ENCODE peak calls at places on chromosome 20, in six cellular contexts. One of them, this sample, is unnamed.

GRCh38 chr20:44809380-44810060 is 826 bp downstream of the RIMS4 start:
- DNase-seq in hypothalamus: no peak
- DNase-seq in amygdala: no peak
- DNase-seq in T47D: no peak
- DNase-seq in stimulated activated CD4-positive, alpha-beta T cell treated with anti-CD3 and anti-CD28 coated beads, Interleukin-4, amount 100 ng/mL, for 24 hours: no peak
- DNase-seq in activated T-cell treated with anti-CD3 and anti-CD28 coated beads for 1 hour: no peak
- DNase-seq in this sample: no peak

GRCh38 chr20:42714298-42715141 is 475.2 kb downstream of the PTPRT start:
- DNase-seq in hypothalamus: no peak
- DNase-seq in amygdala: no peak
- DNase-seq in T47D: no peak
- DNase-seq in stimulated activated CD4-positive, alpha-beta T cell treated with anti-CD3 and anti-CD28 coated beads, Interleukin-4, amount 100 ng/mL, for 24 hours: no peak
- DNase-seq in activated T-cell treated with anti-CD3 and anti-CD28 coated beads for 1 hour: no peak
- DNase-seq in this sample: no peak

GRCh38 chr20:35619196-35620095 is 3.8 kb downstream of the SPAG4 start:
- DNase-seq in hypothalamus: no peak
- DNase-seq in amygdala: peak
- DNase-seq in T47D: peak
- DNase-seq in stimulated activated CD4-positive, alpha-beta T cell treated with anti-CD3 and anti-CD28 coated beads, Interleukin-4, amount 100 ng/mL, for 24 hours: peak
- DNase-seq in activated T-cell treated with anti-CD3 and anti-CD28 coated beads for 1 hour: peak
- DNase-seq in this sample: peak

GRCh38 chr20:22921595-22922421 is 113.3 kb upstream of the SSTR4 start:
- DNase-seq in hypothalamus: no peak
- DNase-seq in amygdala: no peak
- DNase-seq in T47D: no peak
- DNase-seq in stimulated activated CD4-positive, alpha-beta T cell treated with anti-CD3 and anti-CD28 coated beads, Interleukin-4, amount 100 ng/mL, for 24 hours: no peak
- DNase-seq in activated T-cell treated with anti-CD3 and anti-CD28 coated beads for 1 hour: no peak
- DNase-seq in this sample: peak

GRCh38 chr20:38112943-38113294 is 52.2 kb downstream of the TGM2 start:
- DNase-seq in hypothalamus: no peak
- DNase-seq in amygdala: no peak
- DNase-seq in T47D: no peak
- DNase-seq in stimulated activated CD4-positive, alpha-beta T cell treated with anti-CD3 and anti-CD28 coated beads, Interleukin-4, amount 100 ng/mL, for 24 hours: no peak
- DNase-seq in activated T-cell treated with anti-CD3 and anti-CD28 coated beads for 1 hour: no peak
- DNase-seq in this sample: no peak

GRCh38 chr20:16350465-16350864 is 222.8 kb downstream of the KIF16B start:
- DNase-seq in hypothalamus: no peak
- DNase-seq in amygdala: no peak
- DNase-seq in T47D: no peak
- DNase-seq in stimulated activated CD4-positive, alpha-beta T cell treated with anti-CD3 and anti-CD28 coated beads, Interleukin-4, amount 100 ng/mL, for 24 hours: no peak
- DNase-seq in activated T-cell treated with anti-CD3 and anti-CD28 coated beads for 1 hour: no peak
- DNase-seq in this sample: no peak

GRCh38 chr20:17568972-17569471 is 853 bp upstream of the DSTN start:
- DNase-seq in hypothalamus: no peak
- DNase-seq in amygdala: no peak
- DNase-seq in T47D: peak
- DNase-seq in stimulated activated CD4-positive, alpha-beta T cell treated with anti-CD3 and anti-CD28 coated beads, Interleukin-4, amount 100 ng/mL, for 24 hours: peak
- DNase-seq in activated T-cell treated with anti-CD3 and anti-CD28 coated beads for 1 hour: no peak
- DNase-seq in this sample: peak

GRCh38 chr20:22679197-22679596 is 94.8 kb upstream of the FOXA2 start:
- DNase-seq in hypothalamus: no peak
- DNase-seq in amygdala: no peak
- DNase-seq in T47D: no peak
- DNase-seq in stimulated activated CD4-positive, alpha-beta T cell treated with anti-CD3 and anti-CD28 coated beads, Interleukin-4, amount 100 ng/mL, for 24 hours: no peak
- DNase-seq in activated T-cell treated with anti-CD3 and anti-CD28 coated beads for 1 hour: no peak
- DNase-seq in this sample: no peak

GRCh38 chr20:35739294-35740163 is 2.5 kb downstream of the RBM39 start:
- DNase-seq in hypothalamus: no peak
- DNase-seq in amygdala: no peak
- DNase-seq in T47D: no peak
- DNase-seq in stimulated activated CD4-positive, alpha-beta T cell treated with anti-CD3 and anti-CD28 coated beads, Interleukin-4, amount 100 ng/mL, for 24 hours: no peak
- DNase-seq in activated T-cell treated with anti-CD3 and anti-CD28 coated beads for 1 hour: no peak
- DNase-seq in this sample: no peak

GRCh38 chr20:63941282-63942060 is 14.7 kb downstream of the UCKL1 start:
- DNase-seq in hypothalamus: no peak
- DNase-seq in amygdala: no peak
- DNase-seq in T47D: peak
- DNase-seq in stimulated activated CD4-positive, alpha-beta T cell treated with anti-CD3 and anti-CD28 coated beads, Interleukin-4, amount 100 ng/mL, for 24 hours: peak
- DNase-seq in activated T-cell treated with anti-CD3 and anti-CD28 coated beads for 1 hour: peak
- DNase-seq in this sample: peak

GRCh38 chr20:24492031-24492607 is 22.7 kb downstream of the SYNDIG1 start:
- DNase-seq in hypothalamus: no peak
- DNase-seq in amygdala: no peak
- DNase-seq in T47D: no peak
- DNase-seq in stimulated activated CD4-positive, alpha-beta T cell treated with anti-CD3 and anti-CD28 coated beads, Interleukin-4, amount 100 ng/mL, for 24 hours: no peak
- DNase-seq in activated T-cell treated with anti-CD3 and anti-CD28 coated beads for 1 hour: no peak
- DNase-seq in this sample: no peak

GRCh38 chr20:54062812-54063280 is 7.5 kb downstream of the BCAS1 start:
- DNase-seq in hypothalamus: no peak
- DNase-seq in amygdala: no peak
- DNase-seq in T47D: peak
- DNase-seq in stimulated activated CD4-positive, alpha-beta T cell treated with anti-CD3 and anti-CD28 coated beads, Interleukin-4, amount 100 ng/mL, for 24 hours: no peak
- DNase-seq in activated T-cell treated with anti-CD3 and anti-CD28 coated beads for 1 hour: no peak
- DNase-seq in this sample: peak

GRCh38 chr20:62723351-62723750 is 14.7 kb downstream of the NTSR1 start:
- DNase-seq in hypothalamus: no peak
- DNase-seq in amygdala: no peak
- DNase-seq in T47D: peak
- DNase-seq in stimulated activated CD4-positive, alpha-beta T cell treated with anti-CD3 and anti-CD28 coated beads, Interleukin-4, amount 100 ng/mL, for 24 hours: no peak
- DNase-seq in activated T-cell treated with anti-CD3 and anti-CD28 coated beads for 1 hour: no peak
- DNase-seq in this sample: no peak

GRCh38 chr20:45823949-45824835 is 2.9 kb downstream of the TNNC2 start:
- DNase-seq in hypothalamus: no peak
- DNase-seq in amygdala: no peak
- DNase-seq in T47D: no peak
- DNase-seq in stimulated activated CD4-positive, alpha-beta T cell treated with anti-CD3 and anti-CD28 coated beads, Interleukin-4, amount 100 ng/mL, for 24 hours: peak
- DNase-seq in activated T-cell treated with anti-CD3 and anti-CD28 coated beads for 1 hour: peak
- DNase-seq in this sample: peak

This sample was measured in activated CD4-positive, alpha-beta T cell treated with anti-CD3 and anti-CD28 coated beads, Interleukin-2, amount 10 ng/mL, durations not matched to agents 24 days and 14 days.